ENCODE peak calls at places on chromosomes 3 and 15, in ten cellular contexts. One of them, this sample, is unnamed.

GRCh38 chr15:101615986-101616848 is 36.0 kb downstream of the TM2D3 start:
- DNase-seq in BE2C: peak; percentile 72
- DNase-seq in CD8-positive, alpha-beta T cell: no peak
- DNase-seq in fibroblast of the aortic adventitia: peak; percentile 77
- DNase-seq in uterus: peak; percentile 62
- DNase-seq in CD4-positive, CD25-positive, alpha-beta regulatory T cell: no peak
- DNase-seq in body of pancreas: peak; percentile 52
- DNase-seq in astrocyte of the spinal cord: peak; percentile 68
- DNase-seq in cardiac fibroblast: peak; percentile 81
- DNase-seq in pancreas: peak; percentile 68
- DNase-seq in this sample: no peak

GRCh38 chr15:37698679-37699078 is 235.8 kb upstream of the TMCO5A start:
- DNase-seq in pancreas: no peak
- DNase-seq in body of pancreas: no peak
- DNase-seq in cardiac fibroblast: no peak
- DNase-seq in CD4-positive, CD25-positive, alpha-beta regulatory T cell: no peak
- DNase-seq in astrocyte of the spinal cord: no peak
- DNase-seq in fibroblast of the aortic adventitia: no peak
- DNase-seq in CD8-positive, alpha-beta T cell: no peak
- DNase-seq in uterus: no peak
- DNase-seq in BE2C: no peak
- DNase-seq in this sample: no peak

GRCh38 chr3:173221010-173221409 is 80.0 kb upstream of the SPATA16 start:
- DNase-seq in uterus: no peak
- DNase-seq in astrocyte of the spinal cord: no peak
- DNase-seq in BE2C: no peak
- DNase-seq in pancreas: no peak
- DNase-seq in body of pancreas: no peak
- DNase-seq in fibroblast of the aortic adventitia: peak; percentile 0
- DNase-seq in CD4-positive, CD25-positive, alpha-beta regulatory T cell: no peak
- DNase-seq in CD8-positive, alpha-beta T cell: no peak
- DNase-seq in cardiac fibroblast: peak; percentile 3
- DNase-seq in this sample: no peak

GRCh38 chr3:30198162-30198561 is 408.2 kb upstream of the TGFBR2 start:
- DNase-seq in CD4-positive, CD25-positive, alpha-beta regulatory T cell: no peak
- DNase-seq in pancreas: no peak
- DNase-seq in BE2C: no peak
- DNase-seq in cardiac fibroblast: peak; percentile 37
- DNase-seq in fibroblast of the aortic adventitia: peak; percentile 43
- DNase-seq in CD8-positive, alpha-beta T cell: no peak
- DNase-seq in body of pancreas: no peak
- DNase-seq in uterus: no peak
- DNase-seq in astrocyte of the spinal cord: no peak
- DNase-seq in this sample: no peak

GRCh38 chr3:60841355-60841754 is 409.9 kb downstream of the FHIT start:
- DNase-seq in body of pancreas: no peak
- DNase-seq in pancreas: no peak
- DNase-seq in astrocyte of the spinal cord: peak; percentile 21
- DNase-seq in CD8-positive, alpha-beta T cell: no peak
- DNase-seq in BE2C: no peak
- DNase-seq in cardiac fibroblast: peak; percentile 29
- DNase-seq in uterus: no peak
- DNase-seq in CD4-positive, CD25-positive, alpha-beta regulatory T cell: no peak
- DNase-seq in fibroblast of the aortic adventitia: peak; percentile 12
- DNase-seq in this sample: no peak

GRCh38 chr3:122727766-122728165 is 47.1 kb downstream of the PARP14 start:
- DNase-seq in body of pancreas: no peak
- DNase-seq in BE2C: no peak
- DNase-seq in CD8-positive, alpha-beta T cell: no peak
- DNase-seq in astrocyte of the spinal cord: no peak
- DNase-seq in pancreas: no peak
- DNase-seq in cardiac fibroblast: no peak
- DNase-seq in fibroblast of the aortic adventitia: no peak
- DNase-seq in CD4-positive, CD25-positive, alpha-beta regulatory T cell: no peak
- DNase-seq in uterus: no peak
- DNase-seq in this sample: no peak

GRCh38 chr15:72873379-72874233 is 90.0 kb upstream of the ADPGK start:
- DNase-seq in uterus: no peak
- DNase-seq in fibroblast of the aortic adventitia: peak; percentile 23
- DNase-seq in CD8-positive, alpha-beta T cell: no peak
- DNase-seq in astrocyte of the spinal cord: no peak
- DNase-seq in BE2C: no peak
- DNase-seq in cardiac fibroblast: no peak
- DNase-seq in CD4-positive, CD25-positive, alpha-beta regulatory T cell: no peak
- DNase-seq in body of pancreas: no peak
- DNase-seq in pancreas: no peak
- DNase-seq in this sample: no peak

GRCh38 chr15:40379853-40380252 is 2.7 kb upstream of the KNSTRN start:
- DNase-seq in BE2C: no peak
- DNase-seq in CD4-positive, CD25-positive, alpha-beta regulatory T cell: no peak
- DNase-seq in fibroblast of the aortic adventitia: peak; percentile 99
- DNase-seq in cardiac fibroblast: peak; percentile 99
- DNase-seq in astrocyte of the spinal cord: peak; percentile 91
- DNase-seq in body of pancreas: peak; percentile 29
- DNase-seq in pancreas: no peak
- DNase-seq in uterus: peak; percentile 38
- DNase-seq in CD8-positive, alpha-beta T cell: no peak
- DNase-seq in this sample: no peak

GRCh38 chr15:84760219-84760618 is 11.8 kb downstream of the ZNF592 start:
- DNase-seq in cardiac fibroblast: no peak
- DNase-seq in astrocyte of the spinal cord: no peak
- DNase-seq in fibroblast of the aortic adventitia: no peak
- DNase-seq in uterus: no peak
- DNase-seq in body of pancreas: no peak
- DNase-seq in BE2C: no peak
- DNase-seq in CD4-positive, CD25-positive, alpha-beta regulatory T cell: no peak
- DNase-seq in CD8-positive, alpha-beta T cell: no peak
- DNase-seq in pancreas: no peak
- DNase-seq in this sample: no peak

GRCh38 chr3:56772926-56773587 is 28.7 kb downstream of the ARHGEF3 start:
- DNase-seq in astrocyte of the spinal cord: no peak
- DNase-seq in pancreas: no peak
- DNase-seq in cardiac fibroblast: no peak
- DNase-seq in BE2C: no peak
- DNase-seq in CD8-positive, alpha-beta T cell: no peak
- DNase-seq in CD4-positive, CD25-positive, alpha-beta regulatory T cell: no peak
- DNase-seq in body of pancreas: no peak
- DNase-seq in uterus: no peak
- DNase-seq in fibroblast of the aortic adventitia: peak; percentile 25
- DNase-seq in this sample: peak; percentile 77

GRCh38 chr3:27536451-27536850 is 52.3 kb upstream of the SLC4A7 start:
- DNase-seq in CD8-positive, alpha-beta T cell: no peak
- DNase-seq in CD4-positive, CD25-positive, alpha-beta regulatory T cell: no peak
- DNase-seq in uterus: no peak
- DNase-seq in cardiac fibroblast: no peak
- DNase-seq in pancreas: no peak
- DNase-seq in astrocyte of the spinal cord: no peak
- DNase-seq in body of pancreas: no peak
- DNase-seq in fibroblast of the aortic adventitia: no peak
- DNase-seq in BE2C: no peak
- DNase-seq in this sample: no peak

GRCh38 chr3:27532426-27532825 is 48.2 kb upstream of the SLC4A7 start:
- DNase-seq in CD4-positive, CD25-positive, alpha-beta regulatory T cell: no peak
- DNase-seq in astrocyte of the spinal cord: no peak
- DNase-seq in CD8-positive, alpha-beta T cell: no peak
- DNase-seq in body of pancreas: no peak
- DNase-seq in cardiac fibroblast: no peak
- DNase-seq in BE2C: no peak
- DNase-seq in pancreas: no peak
- DNase-seq in fibroblast of the aortic adventitia: no peak
- DNase-seq in uterus: no peak
- DNase-seq in this sample: no peak

GRCh38 chr3:27535809-27536392 is 51.7 kb upstream of the SLC4A7 start:
- DNase-seq in fibroblast of the aortic adventitia: peak; percentile 60
- DNase-seq in uterus: no peak
- DNase-seq in CD8-positive, alpha-beta T cell: no peak
- DNase-seq in body of pancreas: no peak
- DNase-seq in BE2C: no peak
- DNase-seq in cardiac fibroblast: no peak
- DNase-seq in pancreas: no peak
- DNase-seq in CD4-positive, CD25-positive, alpha-beta regulatory T cell: no peak
- DNase-seq in astrocyte of the spinal cord: peak; percentile 49
- DNase-seq in this sample: no peak

GRCh38 chr3:27532931-27533607 is 48.9 kb upstream of the SLC4A7 start:
- DNase-seq in cardiac fibroblast: peak; percentile 32
- DNase-seq in fibroblast of the aortic adventitia: peak; percentile 45
- DNase-seq in CD4-positive, CD25-positive, alpha-beta regulatory T cell: no peak
- DNase-seq in BE2C: no peak
- DNase-seq in CD8-positive, alpha-beta T cell: no peak
- DNase-seq in pancreas: no peak
- DNase-seq in body of pancreas: no peak
- DNase-seq in uterus: no peak
- DNase-seq in astrocyte of the spinal cord: peak; percentile 62
- DNase-seq in this sample: no peak

GRCh38 chr3:27533718-27534578 is 49.8 kb upstream of the SLC4A7 start:
- DNase-seq in cardiac fibroblast: peak; percentile 95
- DNase-seq in CD4-positive, CD25-positive, alpha-beta regulatory T cell: peak; percentile 20
- DNase-seq in BE2C: no peak
- DNase-seq in uterus: peak; percentile 64
- DNase-seq in CD8-positive, alpha-beta T cell: no peak
- DNase-seq in pancreas: no peak
- DNase-seq in fibroblast of the aortic adventitia: peak; percentile 99
- DNase-seq in astrocyte of the spinal cord: peak; percentile 99
- DNase-seq in body of pancreas: no peak
- DNase-seq in this sample: peak; percentile 79
- H3K4me3 ChIP-seq in cardiac fibroblast: no peak overlapping the region
- H3K4me3 ChIP-seq in CD4-positive, CD25-positive, alpha-beta regulatory T cell: peak overlapping the region; percentile 62
- H3K4me3 ChIP-seq in BE2C: no peak overlapping the region
- H3K4me3 ChIP-seq in uterus: no peak overlapping the region
- H3K4me3 ChIP-seq in CD8-positive, alpha-beta T cell: no peak overlapping the region
- H3K4me3 ChIP-seq in pancreas: no peak overlapping the region
- H3K4me3 ChIP-seq in fibroblast of the aortic adventitia: no peak overlapping the region
- H3K4me3 ChIP-seq in astrocyte of the spinal cord: no peak overlapping the region
- H3K4me3 ChIP-seq in body of pancreas: no peak overlapping the region
- H3K4me3 ChIP-seq in this sample: no peak overlapping the region

DNA sequence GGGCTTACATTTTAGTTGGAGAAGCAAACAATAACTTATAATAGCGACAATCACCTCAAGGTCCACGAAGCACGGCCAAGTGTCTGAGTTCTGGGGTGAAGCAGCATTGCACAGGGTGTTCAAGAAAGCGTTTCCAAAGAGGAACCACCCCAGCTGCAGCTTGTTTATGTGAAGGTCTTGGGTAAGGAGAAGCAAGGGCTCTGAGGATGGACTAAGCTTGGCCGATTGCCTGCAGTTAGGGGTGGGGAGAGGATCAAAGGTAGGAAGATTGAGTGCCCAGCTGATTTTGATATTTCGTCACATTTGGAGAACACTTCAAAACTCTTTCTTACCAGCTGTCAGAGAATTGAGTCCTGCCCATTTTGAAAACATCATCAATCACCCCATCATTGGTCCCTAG is 321.6 kb upstream of the DNAJC19 start:
- DNase-seq in BE2C: no peak
- DNase-seq in cardiac fibroblast: no peak
- DNase-seq in CD8-positive, alpha-beta T cell: no peak
- DNase-seq in CD4-positive, CD25-positive, alpha-beta regulatory T cell: no peak
- DNase-seq in body of pancreas: no peak
- DNase-seq in pancreas: no peak
- DNase-seq in fibroblast of the aortic adventitia: no peak
- DNase-seq in uterus: no peak
- DNase-seq in astrocyte of the spinal cord: no peak
- DNase-seq in this sample: no peak
- H3K4me3 ChIP-seq in BE2C: no peak overlapping the region
- H3K4me3 ChIP-seq in cardiac fibroblast: no peak overlapping the region
- H3K4me3 ChIP-seq in CD8-positive, alpha-beta T cell: no peak overlapping the region
- H3K4me3 ChIP-seq in CD4-positive, CD25-positive, alpha-beta regulatory T cell: no peak overlapping the region
- H3K4me3 ChIP-seq in body of pancreas: no peak overlapping the region
- H3K4me3 ChIP-seq in pancreas: no peak overlapping the region
- H3K4me3 ChIP-seq in fibroblast of the aortic adventitia: no peak overlapping the region
- H3K4me3 ChIP-seq in uterus: no peak overlapping the region
- H3K4me3 ChIP-seq in astrocyte of the spinal cord: no peak overlapping the region
- H3K4me3 ChIP-seq in this sample: no peak overlapping the region

DNA sequence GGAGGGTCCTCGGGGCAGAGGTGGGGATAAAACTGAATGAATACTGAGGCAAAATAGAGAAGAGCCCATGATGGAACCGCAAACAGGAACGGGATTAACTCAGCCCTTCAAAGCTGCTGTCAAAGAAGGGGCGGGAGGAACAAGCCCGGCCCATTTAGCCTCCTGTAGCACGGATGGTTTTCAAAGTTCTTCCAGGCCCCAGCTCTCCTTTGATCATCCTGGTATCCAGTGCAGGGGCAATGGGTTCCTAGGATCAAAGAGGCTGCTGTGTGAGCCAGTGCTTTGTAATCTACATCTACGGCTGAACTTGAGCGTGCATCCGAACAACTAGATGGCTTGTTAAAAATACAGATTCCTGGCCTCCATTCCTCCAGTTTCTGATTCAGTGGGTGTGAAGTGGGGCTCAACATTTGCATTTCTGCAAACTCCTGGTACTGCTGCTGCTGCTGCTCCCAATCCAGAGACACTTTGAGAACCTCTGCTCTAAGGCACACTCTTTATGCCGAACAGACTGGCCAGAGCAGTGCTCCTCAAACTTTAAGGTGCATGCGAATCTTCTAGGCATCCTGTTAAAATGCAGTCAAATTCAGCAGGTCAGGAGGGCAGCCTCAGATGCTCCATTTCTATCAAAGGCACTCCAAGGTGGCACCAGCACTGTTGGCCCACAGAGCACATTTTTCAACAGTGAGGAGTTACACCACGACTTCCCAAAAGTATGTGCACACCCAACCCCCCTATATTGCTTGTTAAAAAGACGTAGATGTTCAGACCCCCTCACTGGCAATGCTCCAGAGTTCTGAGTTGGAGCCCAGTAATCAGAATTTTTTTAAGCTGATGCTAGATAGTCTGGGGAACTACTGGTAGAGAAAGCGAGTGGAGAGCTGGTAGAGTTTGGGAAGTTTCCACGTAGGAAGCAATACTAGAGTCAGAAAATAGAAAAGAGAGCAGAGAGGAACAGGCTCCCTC is 5.6 kb downstream of the GALNT15 start:
- DNase-seq in uterus: no peak
- DNase-seq in CD4-positive, CD25-positive, alpha-beta regulatory T cell: no peak
- DNase-seq in astrocyte of the spinal cord: peak; percentile 49
- DNase-seq in cardiac fibroblast: peak; percentile 54
- DNase-seq in BE2C: no peak
- DNase-seq in body of pancreas: no peak
- DNase-seq in CD8-positive, alpha-beta T cell: no peak
- DNase-seq in fibroblast of the aortic adventitia: peak; percentile 80
- DNase-seq in pancreas: no peak
- DNase-seq in this sample: no peak
- H3K4me3 ChIP-seq in uterus: no peak overlapping the region
- H3K4me3 ChIP-seq in CD4-positive, CD25-positive, alpha-beta regulatory T cell: no peak overlapping the region
- H3K4me3 ChIP-seq in astrocyte of the spinal cord: no peak overlapping the region
- H3K4me3 ChIP-seq in cardiac fibroblast: no peak overlapping the region
- H3K4me3 ChIP-seq in BE2C: no peak overlapping the region
- H3K4me3 ChIP-seq in body of pancreas: no peak overlapping the region
- H3K4me3 ChIP-seq in CD8-positive, alpha-beta T cell: no peak overlapping the region
- H3K4me3 ChIP-seq in fibroblast of the aortic adventitia: no peak overlapping the region
- H3K4me3 ChIP-seq in pancreas: no peak overlapping the region
- H3K4me3 ChIP-seq in this sample: no peak overlapping the region

DNA sequence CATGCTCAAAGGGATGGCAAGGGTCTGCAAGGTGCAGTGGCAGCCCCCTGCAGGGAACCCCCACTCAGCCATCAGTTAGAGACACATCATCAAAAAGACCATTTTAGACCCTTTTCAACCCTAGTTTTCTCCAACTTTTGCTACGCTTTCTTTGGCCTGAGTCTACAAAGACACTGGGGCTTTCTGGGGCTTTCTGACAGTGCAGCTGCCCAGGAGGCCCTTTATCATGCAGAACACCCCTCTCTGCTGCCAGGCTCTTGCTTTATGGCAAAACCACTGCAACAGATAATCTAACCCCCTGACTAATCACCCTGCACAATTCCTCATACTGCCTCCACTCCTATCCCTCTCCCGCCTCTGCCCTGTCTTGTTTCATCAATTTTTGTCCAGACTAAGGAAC is 2.4 kb downstream of the NMNAT3 start:
- DNase-seq in CD4-positive, CD25-positive, alpha-beta regulatory T cell: no peak
- DNase-seq in astrocyte of the spinal cord: no peak
- DNase-seq in uterus: no peak
- DNase-seq in cardiac fibroblast: no peak
- DNase-seq in fibroblast of the aortic adventitia: no peak
- DNase-seq in pancreas: no peak
- DNase-seq in body of pancreas: no peak
- DNase-seq in CD8-positive, alpha-beta T cell: no peak
- DNase-seq in BE2C: no peak
- DNase-seq in this sample: no peak
- H3K4me3 ChIP-seq in CD4-positive, CD25-positive, alpha-beta regulatory T cell: no peak overlapping the region
- H3K4me3 ChIP-seq in astrocyte of the spinal cord: no peak overlapping the region
- H3K4me3 ChIP-seq in uterus: no peak overlapping the region
- H3K4me3 ChIP-seq in cardiac fibroblast: no peak overlapping the region
- H3K4me3 ChIP-seq in fibroblast of the aortic adventitia: no peak overlapping the region
- H3K4me3 ChIP-seq in pancreas: no peak overlapping the region
- H3K4me3 ChIP-seq in body of pancreas: no peak overlapping the region
- H3K4me3 ChIP-seq in CD8-positive, alpha-beta T cell: no peak overlapping the region
- H3K4me3 ChIP-seq in BE2C: no peak overlapping the region
- H3K4me3 ChIP-seq in this sample: no peak overlapping the region